ENCODE peak calls at places on chromosomes 12 and 14, in nine cellular contexts. One of them, this sample, is unnamed.

GRCh38 chr12:27344246-27344645 is 11.6 kb downstream of the BMAL2 start:
- DNase-seq in IMR-90: no peak
- DNase-seq in sigmoid colon: no peak
- DNase-seq in heart left ventricle: no peak
- DNase-seq in A549: no peak
- DNase-seq in stomach: no peak
- DNase-seq in uterus: no peak
- DNase-seq in testis: no peak
- DNase-seq in transverse colon: no peak
- DNase-seq in this sample: no peak

GRCh38 chr12:459430-460258 is at the start of gene B4GALNT3:
- DNase-seq in IMR-90: no peak
- DNase-seq in transverse colon: peak; percentile 70
- DNase-seq in heart left ventricle: peak; percentile 77
- DNase-seq in testis: peak; percentile 62
- DNase-seq in stomach: peak; percentile 83
- DNase-seq in uterus: peak; percentile 62
- DNase-seq in A549: peak; percentile 56
- DNase-seq in sigmoid colon: no peak
- DNase-seq in this sample: no peak

GRCh38 chr12:104515899-104516298 is 59.2 kb downstream of the CHST11 start:
- DNase-seq in uterus: no peak
- DNase-seq in heart left ventricle: no peak
- DNase-seq in testis: no peak
- DNase-seq in sigmoid colon: no peak
- DNase-seq in stomach: no peak
- DNase-seq in A549: no peak
- DNase-seq in IMR-90: no peak
- DNase-seq in transverse colon: no peak
- DNase-seq in this sample: no peak

GRCh38 chr14:91145396-91146160 is 31.7 kb downstream of the DGLUCY start:
- DNase-seq in transverse colon: no peak
- DNase-seq in heart left ventricle: no peak
- DNase-seq in testis: no peak
- DNase-seq in stomach: no peak
- DNase-seq in IMR-90: no peak
- DNase-seq in A549: no peak
- DNase-seq in sigmoid colon: no peak
- DNase-seq in uterus: no peak
- DNase-seq in this sample: no peak

GRCh38 chr12:18383203-18383602 is 121.9 kb downstream of the PIK3C2G start:
- DNase-seq in sigmoid colon: no peak
- DNase-seq in IMR-90: peak; percentile 89
- DNase-seq in transverse colon: no peak
- DNase-seq in uterus: no peak
- DNase-seq in testis: no peak
- DNase-seq in A549: peak; percentile 32
- DNase-seq in stomach: no peak
- DNase-seq in heart left ventricle: no peak
- DNase-seq in this sample: no peak

GRCh38 chr12:22481557-22482104 is 62.7 kb downstream of the C2CD5 start:
- DNase-seq in stomach: no peak
- DNase-seq in uterus: no peak
- DNase-seq in transverse colon: peak; percentile 12
- DNase-seq in heart left ventricle: no peak
- DNase-seq in sigmoid colon: no peak
- DNase-seq in testis: no peak
- DNase-seq in A549: no peak
- DNase-seq in IMR-90: no peak
- DNase-seq in this sample: no peak

GRCh38 chr12:112781767-112782166 is 9.8 kb upstream of the RPH3A start:
- DNase-seq in A549: no peak
- DNase-seq in uterus: no peak
- DNase-seq in heart left ventricle: no peak
- DNase-seq in IMR-90: no peak
- DNase-seq in transverse colon: no peak
- DNase-seq in stomach: no peak
- DNase-seq in sigmoid colon: no peak
- DNase-seq in testis: no peak
- DNase-seq in this sample: no peak

GRCh38 chr12:56709759-56710376 is 15.2 kb downstream of the NACA start:
- DNase-seq in IMR-90: no peak
- DNase-seq in A549: no peak
- DNase-seq in heart left ventricle: no peak
- DNase-seq in transverse colon: no peak
- DNase-seq in stomach: no peak
- DNase-seq in testis: no peak
- DNase-seq in uterus: no peak
- DNase-seq in sigmoid colon: no peak
- DNase-seq in this sample: no peak

GRCh38 chr12:15584366-15585041 is 204.7 kb downstream of the EPS8 start:
- DNase-seq in transverse colon: no peak
- DNase-seq in sigmoid colon: no peak
- DNase-seq in IMR-90: peak; percentile 83
- DNase-seq in A549: no peak
- DNase-seq in testis: peak; percentile 52
- DNase-seq in heart left ventricle: no peak
- DNase-seq in stomach: no peak
- DNase-seq in uterus: no peak
- DNase-seq in this sample: no peak

GRCh38 chr14:75175677-75176141 is 703 bp downstream of the TMED10 start:
- DNase-seq in A549: peak; percentile 65
- DNase-seq in sigmoid colon: no peak
- DNase-seq in transverse colon: no peak
- DNase-seq in IMR-90: peak; percentile 35
- DNase-seq in testis: no peak
- DNase-seq in heart left ventricle: no peak
- DNase-seq in uterus: no peak
- DNase-seq in stomach: no peak
- DNase-seq in this sample: no peak

GRCh38 chr12:3928538-3929220 is 55.5 kb upstream of the PARP11 start:
- DNase-seq in A549: no peak
- DNase-seq in IMR-90: no peak
- DNase-seq in sigmoid colon: no peak
- DNase-seq in heart left ventricle: no peak
- DNase-seq in transverse colon: no peak
- DNase-seq in stomach: no peak
- DNase-seq in uterus: no peak
- DNase-seq in testis: peak; percentile 32
- DNase-seq in this sample: no peak

GRCh38 chr12:3921526-3921925 is 48.3 kb upstream of the PARP11 start:
- DNase-seq in heart left ventricle: no peak
- DNase-seq in sigmoid colon: no peak
- DNase-seq in stomach: no peak
- DNase-seq in transverse colon: no peak
- DNase-seq in A549: no peak
- DNase-seq in IMR-90: no peak
- DNase-seq in testis: no peak
- DNase-seq in uterus: no peak
- DNase-seq in this sample: no peak

GRCh38 chr12:3924761-3925160 is 51.6 kb upstream of the PARP11 start:
- DNase-seq in uterus: no peak
- DNase-seq in sigmoid colon: no peak
- DNase-seq in stomach: no peak
- DNase-seq in IMR-90: no peak
- DNase-seq in A549: no peak
- DNase-seq in transverse colon: no peak
- DNase-seq in heart left ventricle: no peak
- DNase-seq in testis: no peak
- DNase-seq in this sample: no peak

GRCh38 chr12:3922033-3922432 is 48.8 kb upstream of the PARP11 start:
- DNase-seq in IMR-90: no peak
- DNase-seq in transverse colon: no peak
- DNase-seq in testis: no peak
- DNase-seq in sigmoid colon: no peak
- DNase-seq in uterus: no peak
- DNase-seq in heart left ventricle: no peak
- DNase-seq in stomach: no peak
- DNase-seq in A549: no peak
- DNase-seq in this sample: no peak

DNA sequence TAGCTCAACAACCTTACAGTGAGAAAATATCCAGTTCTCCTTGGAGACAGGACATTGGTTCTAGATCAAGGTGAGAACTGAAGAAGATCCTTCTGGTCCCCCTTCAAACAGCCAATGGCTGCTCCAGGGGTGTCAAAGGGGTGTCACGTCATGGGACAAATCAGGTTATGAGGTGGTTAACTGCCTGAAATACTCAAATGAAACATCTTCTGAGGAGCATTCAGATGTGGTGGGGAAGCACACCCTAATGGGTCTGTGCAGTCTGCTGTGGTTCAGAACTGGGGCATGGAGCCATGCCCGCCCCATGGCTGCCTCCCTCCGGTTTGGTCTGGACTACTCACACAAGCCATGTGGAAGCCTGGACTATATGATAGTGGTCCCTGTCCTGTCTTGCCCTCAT is 52.4 kb upstream of the PARP11 start:
- DNase-seq in IMR-90: no peak
- DNase-seq in testis: no peak
- DNase-seq in stomach: no peak
- DNase-seq in transverse colon: no peak
- DNase-seq in uterus: no peak
- DNase-seq in sigmoid colon: no peak
- DNase-seq in A549: no peak
- DNase-seq in heart left ventricle: no peak
- DNase-seq in this sample: no peak
- H3K4me1 ChIP-seq in IMR-90: no peaks in the 10 kb centered on the region
- H3K4me1 ChIP-seq in testis: peaks cover 21% of the 10 kb centered on the region
- H3K4me1 ChIP-seq in stomach: no peaks in the 10 kb centered on the region
- H3K4me1 ChIP-seq in transverse colon: no peaks in the 10 kb centered on the region
- H3K4me1 ChIP-seq in uterus: no peaks in the 10 kb centered on the region
- H3K4me1 ChIP-seq in sigmoid colon: no peaks in the 10 kb centered on the region
- H3K4me1 ChIP-seq in A549: no peaks in the 10 kb centered on the region
- H3K4me1 ChIP-seq in heart left ventricle: no peaks in the 10 kb centered on the region
- H3K4me1 ChIP-seq in this sample: no peaks in the 10 kb centered on the region

GRCh38 chr12:39412210-39412609 is 30.7 kb downstream of the KIF21A start:
- DNase-seq in uterus: no peak
- DNase-seq in heart left ventricle: no peak
- DNase-seq in IMR-90: no peak
- DNase-seq in transverse colon: no peak
- DNase-seq in sigmoid colon: no peak
- DNase-seq in A549: no peak
- DNase-seq in stomach: no peak
- DNase-seq in testis: no peak
- DNase-seq in this sample: no peak
- H3K27ac ChIP-seq in uterus: no peak overlapping the region
- H3K27ac ChIP-seq in heart left ventricle: no peak overlapping the region
- H3K27ac ChIP-seq in IMR-90: no peak overlapping the region
- H3K27ac ChIP-seq in transverse colon: no peak overlapping the region
- H3K27ac ChIP-seq in sigmoid colon: no peak overlapping the region
- H3K27ac ChIP-seq in A549: no peak overlapping the region
- H3K27ac ChIP-seq in stomach: no peak overlapping the region
- H3K27ac ChIP-seq in testis: no peak overlapping the region
- H3K27ac ChIP-seq in this sample: no peak overlapping the region

GRCh38 chr12:6321905-6322304 is 11.4 kb downstream of the PLEKHG6 start:
- DNase-seq in transverse colon: no peak
- DNase-seq in sigmoid colon: no peak
- DNase-seq in testis: no peak
- DNase-seq in uterus: no peak
- DNase-seq in IMR-90: no peak
- DNase-seq in A549: no peak
- DNase-seq in heart left ventricle: no peak
- DNase-seq in stomach: no peak
- DNase-seq in this sample: no peak

GRCh38 chr12:6322969-6323339 is 12.5 kb downstream of the PLEKHG6 start:
- DNase-seq in sigmoid colon: no peak
- DNase-seq in uterus: no peak
- DNase-seq in A549: no peak
- DNase-seq in heart left ventricle: no peak
- DNase-seq in IMR-90: no peak
- DNase-seq in transverse colon: no peak
- DNase-seq in testis: no peak
- DNase-seq in stomach: no peak
- DNase-seq in this sample: no peak

GRCh38 chr12:6323995-6324711 is 13.7 kb downstream of the PLEKHG6 start:
- DNase-seq in heart left ventricle: no peak
- DNase-seq in A549: no peak
- DNase-seq in transverse colon: no peak
- DNase-seq in testis: no peak
- DNase-seq in IMR-90: no peak
- DNase-seq in sigmoid colon: no peak
- DNase-seq in stomach: no peak
- DNase-seq in uterus: no peak
- DNase-seq in this sample: peak; percentile 13

GRCh38 chr12:6323340-6323994 is 13.0 kb downstream of the PLEKHG6 start:
- DNase-seq in uterus: peak; percentile 62
- DNase-seq in A549: peak; percentile 88
- DNase-seq in stomach: peak; percentile 42
- DNase-seq in IMR-90: peak; percentile 94
- DNase-seq in transverse colon: no peak
- DNase-seq in heart left ventricle: no peak
- DNase-seq in testis: peak; percentile 43
- DNase-seq in sigmoid colon: peak; percentile 89
- DNase-seq in this sample: peak; percentile 70

DNA sequence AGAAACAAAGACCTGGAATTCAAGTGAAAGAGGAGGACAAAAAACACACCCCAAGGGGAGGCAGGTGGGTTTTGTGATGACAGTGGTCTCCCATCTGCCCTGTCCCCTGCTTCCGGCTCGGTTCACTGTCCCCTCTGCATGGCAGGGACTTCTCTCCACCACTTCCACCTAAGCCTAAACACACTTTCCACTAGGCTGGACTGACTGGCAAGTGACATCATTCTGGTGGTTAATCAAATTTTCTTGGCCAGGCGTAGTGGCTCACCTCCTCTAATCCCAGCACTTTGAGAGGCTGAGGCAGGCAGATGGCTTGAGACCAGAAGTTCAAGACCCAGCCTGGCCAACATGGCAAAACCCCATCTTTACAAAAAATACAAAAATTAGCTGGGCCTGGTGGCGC is 11.9 kb downstream of the PLEKHG6 start:
- DNase-seq in testis: no peak
- DNase-seq in sigmoid colon: no peak
- DNase-seq in transverse colon: no peak
- DNase-seq in heart left ventricle: no peak
- DNase-seq in uterus: no peak
- DNase-seq in IMR-90: no peak
- DNase-seq in stomach: no peak
- DNase-seq in A549: no peak
- DNase-seq in this sample: no peak
- TF ChIP-seq POLR2A in testis: no peak
- TF ChIP-seq POLR2A in sigmoid colon: no peak
- TF ChIP-seq POLR2A in transverse colon: no peak
- TF ChIP-seq POLR2A in heart left ventricle: no peak
- TF ChIP-seq POLR2A in uterus: no peak
- TF ChIP-seq POLR2A in IMR-90: no peak
- TF ChIP-seq POLR2A in stomach: no peak
- TF ChIP-seq POLR2A in A549: no peak
- TF ChIP-seq POLR2A in this sample: no peak

DNA sequence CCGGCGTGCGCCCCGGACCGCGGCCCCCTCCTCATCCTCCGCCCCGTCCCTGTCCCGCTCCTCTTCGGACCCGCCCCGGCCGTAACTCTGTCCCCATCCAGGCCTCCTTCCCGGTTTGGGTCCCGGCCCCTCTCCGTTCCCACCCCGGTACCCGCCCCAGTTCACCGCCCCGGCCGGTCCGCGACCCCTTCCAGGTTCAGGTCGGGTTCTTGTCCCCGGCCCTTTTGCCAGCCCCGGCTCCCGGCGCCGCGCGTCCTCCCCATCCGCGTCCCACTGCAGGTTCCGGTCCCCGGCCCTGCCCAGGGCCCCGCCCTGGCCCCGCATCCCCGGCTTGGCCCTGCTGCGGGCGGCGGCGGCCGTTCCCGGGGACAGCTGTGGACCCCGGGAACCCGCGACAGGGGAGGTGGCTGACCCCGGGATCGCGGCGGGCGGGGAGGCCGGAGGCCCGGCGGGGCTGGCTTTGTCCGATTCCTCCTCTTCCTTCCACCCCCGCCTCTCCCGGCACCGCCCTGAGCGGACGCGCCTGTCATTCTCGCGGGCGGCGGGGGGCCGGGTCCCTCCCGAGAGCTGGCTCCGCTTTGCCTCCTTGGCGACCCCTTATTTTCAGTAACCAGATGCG is 601 bp downstream of the KLC1 start:
- DNase-seq in A549: peak; percentile 43
- DNase-seq in stomach: peak; percentile 55
- DNase-seq in testis: peak; percentile 54
- DNase-seq in IMR-90: no peak
- DNase-seq in sigmoid colon: peak; percentile 78
- DNase-seq in heart left ventricle: peak; percentile 85
- DNase-seq in transverse colon: peak; percentile 58
- DNase-seq in uterus: peak; percentile 56
- DNase-seq in this sample: peak; percentile 47
- H3K4me1 ChIP-seq in A549: peaks cover 39% of the 10 kb centered on the region
- H3K4me1 ChIP-seq in stomach: peaks cover 51% of the 10 kb centered on the region
- H3K4me1 ChIP-seq in testis: peaks cover 25% of the 10 kb centered on the region
- H3K4me1 ChIP-seq in IMR-90: peaks cover 18% of the 10 kb centered on the region
- H3K4me1 ChIP-seq in sigmoid colon: peaks cover 70% of the 10 kb centered on the region
- H3K4me1 ChIP-seq in heart left ventricle: peaks cover 70% of the 10 kb centered on the region
- H3K4me1 ChIP-seq in transverse colon: peaks cover 46% of the 10 kb centered on the region
- H3K4me1 ChIP-seq in uterus: peaks cover 15% of the 10 kb centered on the region
- H3K4me1 ChIP-seq in this sample: peaks cover 29% of the 10 kb centered on the region

This sample was measured in gastrocnemius medialis.